ENCODE peak calls at places on chromosome 6, in six cellular contexts. R is immature natural killer cell; A is aorta; P is fibroblast of lung; X is occipital lobe; S is CD8-positive, alpha-beta memory T cell. N is an unnamed sample.

GRCh38 chr6:137342607-137343186 is 123.5 kb upstream of the IFNGR1 start:
- DNase-seq in A (no peak), X (no peak), R (no peak), S (no peak), P (no peak), N (no peak)

GRCh38 chr6:11277275-11278206 is 45.1 kb upstream of the NEDD9 start:
- DNase-seq in S (no peak), A (no peak), P (peak), X (no peak), R (no peak), N (no peak)

GRCh38 chr6:69973138-69973537 is 106.8 kb downstream of the COL19A1 start:
- DNase-seq in P (no peak), S (no peak), R (no peak), A (no peak), X (no peak), N (no peak)

GRCh38 chr6:33926451-33926850 is 122.6 kb upstream of the MLN start:
- DNase-seq in X (no peak), P (peak), S (no peak), A (no peak), R (no peak), N (no peak)

GRCh38 chr6:113684382-113684901 is 172.7 kb upstream of the MARCKS start:
- DNase-seq in X (no peak), R (no peak), A (no peak), P (peak), S (no peak), N (no peak)

GRCh38 chr6:112780498-112781096 is 433.5 kb downstream of the RFPL4B start:
- DNase-seq in A (peak), R (no peak), X (peak), P (peak), S (no peak), N (no peak)

GRCh38 chr6:52724406-52725121 is 38.7 kb downstream of the GSTA2 start:
- DNase-seq in S (peak), P (peak), R (no peak), X (peak), A (peak), N (peak)

GRCh38 chr6:106981901-106982300 is 7.4 kb upstream of the CD24 start:
- DNase-seq in X (no peak), R (no peak), A (no peak), P (no peak), S (no peak), N (no peak)

GRCh38 chr6:112163295-112164257 is 76.2 kb downstream of the FAM229B start:
- DNase-seq in S (peak), X (peak), A (peak), R (peak), P (peak), N (peak)

GRCh38 chr6:149896491-149896890 is 1.4 kb downstream of the RAET1E start:
- DNase-seq in A (no peak), X (no peak), P (peak), S (no peak), R (no peak), N (no peak)

GRCh38 chr6:76861403-76861802 is 601.9 kb downstream of the HTR1B start:
- DNase-seq in R (no peak), P (no peak), A (no peak), S (no peak), X (no peak), N (no peak)

GRCh38 chr6:143697401-143697800 is 19.6 kb downstream of the PHACTR2 start:
- DNase-seq in P (no peak), R (no peak), A (no peak), S (no peak), X (no peak), N (no peak)

GRCh38 chr6:149809798-149810197 is 54.4 kb downstream of the LRP11 start:
- DNase-seq in R (no peak), S (no peak), A (no peak), X (no peak), P (no peak), N (no peak)

GRCh38 chr6:141041596-141042087 is 1091.1 kb upstream of the GJE1 start:
- DNase-seq in X (no peak), S (no peak), P (no peak), A (no peak), R (no peak), N (no peak)

GRCh38 chr6:54846243-54846856 is at the start of gene FAM83B:
- DNase-seq in S (no peak), X (no peak), R (no peak), A (peak), P (peak), N (no peak)

GRCh38 chr6:48111575-48111974 is 578 bp upstream of the PTCHD4 start:
- DNase-seq in X (no peak), A (no peak), R (no peak), S (no peak), P (peak), N (no peak)

GRCh38 chr6:69097948-69098347 is 462.9 kb downstream of the ADGRB3 start:
- DNase-seq in S (no peak), X (no peak), R (no peak), A (no peak), P (no peak), N (no peak)

GRCh38 chr6:88006559-88006958 is 41.1 kb upstream of the SPACA1 start:
- DNase-seq in R (no peak), P (no peak), S (no peak), X (no peak), A (no peak), N (no peak)

GRCh38 chr6:17115251-17116089 is 13.6 kb downstream of the STMND1 start:
- DNase-seq in X (no peak), P (peak), R (no peak), S (no peak), A (no peak), N (no peak)

GRCh38 chr6:11273406-11274065 is 41.1 kb upstream of the NEDD9 start:
- DNase-seq in X (no peak), S (no peak), R (no peak), P (no peak), A (no peak), N (no peak)

GRCh38 chr6:42046491-42047219 is 3.7 kb upstream of the TAF8 start:
- DNase-seq in A (peak), X (no peak), P (peak), S (no peak), R (no peak), N (no peak)

GRCh38 chr6:20575125-20575524 is 40.9 kb downstream of the CDKAL1 start:
- DNase-seq in R (no peak), S (no peak), P (no peak), A (no peak), X (no peak), N (no peak)

GRCh38 chr6:127202676-127203075 is 64.0 kb upstream of the RNF146 start:
- DNase-seq in R (no peak), P (peak), X (no peak), A (no peak), S (no peak), N (no peak)

GRCh38 chr6:18154507-18155272 is at the start of gene TPMT:
- DNase-seq in X (no peak), P (no peak), S (no peak), R (peak), A (peak), N (peak)

GRCh38 chr6:162777091-162777490 is 49.3 kb downstream of the PACRG start:
- DNase-seq in S (no peak), X (no peak), A (no peak), P (no peak), R (no peak), N (no peak)

GRCh38 chr6:33091957-33092356 is 16.2 kb downstream of the HLA-DPB1 start:
- DNase-seq in X (no peak), S (peak), A (peak), R (peak), P (no peak), N (peak)

GRCh38 chr6:10081075-10081474 is 333.8 kb downstream of the TFAP2A start:
- DNase-seq in A (no peak), X (no peak), R (no peak), S (no peak), P (no peak), N (no peak)

GRCh38 chr6:71473908-71474307 is 185.3 kb downstream of the OGFRL1 start:
- DNase-seq in P (peak), X (no peak), A (peak), S (no peak), R (no peak), N (no peak)

GRCh38 chr6:100300221-100300736 is 164.4 kb downstream of the SIM1 start:
- DNase-seq in S (no peak), P (peak), R (no peak), A (no peak), X (no peak), N (no peak)

GRCh38 chr6:155436981-155437749 is 18.5 kb downstream of the NOX3 start:
- DNase-seq in P (no peak), A (no peak), X (no peak), S (no peak), R (no peak), N (no peak)

GRCh38 chr6:158849899-158850806 is 31.0 kb upstream of the EZR start:
- DNase-seq in P (peak), A (no peak), X (no peak), R (peak), S (peak), N (peak)

GRCh38 chr6:167778497-167779122 is 48.1 kb upstream of the AFDN start:
- DNase-seq in P (no peak), S (no peak), A (no peak), R (no peak), X (no peak), N (no peak)

GRCh38 chr6:105259912-105260889 is 80.4 kb upstream of the POPDC3 start:
- DNase-seq in R (no peak), P (no peak), X (no peak), S (no peak), A (no peak), N (no peak)

GRCh38 chr6:152904678-152905077 is 78.2 kb downstream of the FBXO5 start:
- DNase-seq in S (no peak), X (no peak), R (no peak), P (no peak), A (no peak), N (no peak)

GRCh38 chr6:101348816-101349215 is 44.7 kb upstream of the GRIK2 start:
- DNase-seq in A (no peak), X (no peak), S (no peak), R (no peak), P (no peak), N (no peak)

GRCh38 chr6:167485186-167485978 is 160.5 kb downstream of the TTLL2 start:
- DNase-seq in S (no peak), R (no peak), X (no peak), A (no peak), P (peak), N (no peak)

GRCh38 chr6:144330588-144330987 is 45.5 kb downstream of the UTRN start:
- DNase-seq in R (no peak), S (no peak), A (no peak), P (no peak), X (no peak), N (no peak)

GRCh38 chr6:43831211-43831610 is 61.2 kb downstream of the VEGFA start:
- DNase-seq in P (no peak), S (no peak), A (peak), X (no peak), R (no peak), N (no peak)